ENCODE peak calls at places on chromosomes 5 and 9, in four cellular contexts. E is tibial nerve, Z is ecto neural progenitor cell, P is HTR-8/SVneo. X is an unnamed sample.

GRCh38 chr9:5552301-5552700 is 42.0 kb downstream of the PDCD1LG2 start:
- DNase-seq in P (no peak), E (no peak), Z (no peak), X (no peak)

GRCh38 chr5:29902859-29903258 is 1290.6 kb upstream of the CDH6 start:
- DNase-seq in Z (no peak), E (no peak), P (no peak), X (no peak)

GRCh38 chr9:119998614-119999013 is 581.4 kb downstream of the CDK5RAP2 start:
- DNase-seq in E (no peak), P (no peak), Z (no peak), X (no peak)

GRCh38 chr5:116013207-116013777 is 19.0 kb upstream of the ARL14EPL start:
- DNase-seq in Z (no peak), P (no peak), E (no peak), X (no peak)

GRCh38 chr5:132260714-132261615 is 3.5 kb downstream of the PDLIM4 start:
- DNase-seq in E (peak), Z (peak), P (peak), X (peak)

GRCh38 chr9:134193912-134194535 is 29.7 kb upstream of the RNU6ATAC start:
- DNase-seq in Z (no peak), E (no peak), P (no peak), X (no peak)

GRCh38 chr5:142201471-142201887 is 92.9 kb downstream of the NDFIP1 start:
- DNase-seq in E (no peak), P (peak), Z (no peak), X (no peak)

GRCh38 chr9:68492801-68493200 is 47.9 kb downstream of the TMEM252 start:
- DNase-seq in Z (no peak), P (no peak), E (no peak), X (no peak)

GRCh38 chr5:107516452-107517184 is 154.1 kb downstream of the EFNA5 start:
- DNase-seq in Z (no peak), P (no peak), E (no peak), X (no peak)

GRCh38 chr5:55241756-55242155 is 8.3 kb upstream of the CCNO start:
- DNase-seq in P (no peak), Z (no peak), E (no peak), X (peak)

GRCh38 chr9:128438343-128439109 is 17.3 kb upstream of the ODF2 start:
- DNase-seq in Z (peak), E (peak), P (peak), X (peak)

GRCh38 chr5:54909911-54910870 is 75.2 kb downstream of the ESM1 start:
- DNase-seq in E (no peak), P (no peak), Z (no peak), X (no peak)

GRCh38 chr5:74240783-74241750 is 399.5 kb downstream of the ENC1 start:
- DNase-seq in P (no peak), Z (no peak), E (no peak), X (peak)

GRCh38 chr9:93520523-93520922 is 55.9 kb upstream of the PHF2 start:
- DNase-seq in Z (no peak), P (no peak), E (no peak), X (peak)

GRCh38 chr5:172264814-172265213 is 18.8 kb downstream of the UBTD2 start:
- DNase-seq in Z (no peak), E (no peak), P (no peak), X (no peak)

GRCh38 chr9:26685857-26686256 is 206.7 kb downstream of the CAAP1 start:
- DNase-seq in Z (no peak), P (no peak), E (no peak), X (no peak)

GRCh38 chr5:1010641-1011046 is 2.0 kb downstream of the NKD2 start:
- DNase-seq in Z (no peak), E (no peak), P (no peak), X (no peak)

GRCh38 chr5:34576849-34577248 is 79.3 kb upstream of the RAI14 start:
- DNase-seq in Z (no peak), E (no peak), P (no peak), X (no peak)

GRCh38 chr9:13718539-13718938 is 439.0 kb upstream of the MPDZ start:
- DNase-seq in E (no peak), P (no peak), Z (no peak), X (no peak)

GRCh38 chr9:21994526-21994995 is at the start of gene CDKN2B-AS1:
- DNase-seq in Z (peak), P (peak), E (no peak), X (peak)

GRCh38 chr9:127637322-127637847 is 25.3 kb downstream of the STXBP1 start:
- DNase-seq in E (peak), Z (no peak), P (peak), X (peak)

GRCh38 chr5:60763061-60763460 is 63.1 kb upstream of the DEPDC1B start:
- DNase-seq in Z (no peak), E (no peak), P (no peak), X (no peak)

GRCh38 chr9:22976454-22976853 is 529.8 kb downstream of the DMRTA1 start:
- DNase-seq in P (no peak), Z (no peak), E (no peak), X (no peak)

GRCh38 chr5:141883184-141883947 is 5.2 kb upstream of the PCDH1 start:
- DNase-seq in E (no peak), Z (peak), P (peak), X (no peak)

GRCh38 chr9:133058550-133059320 is 3.0 kb upstream of the CEL start:
- DNase-seq in E (no peak), P (no peak), Z (no peak), X (no peak)

GRCh38 chr5:159262859-159263568 is at the start of gene UBLCP1:
- DNase-seq in Z (peak), P (peak), E (peak), X (peak)

GRCh38 chr5:31639488-31640011 is 619 bp downstream of the PDZD2 start:
- DNase-seq in E (no peak), P (no peak), Z (no peak), X (no peak)

GRCh38 chr9:120365386-120365785 is 214.6 kb downstream of the CDK5RAP2 start:
- DNase-seq in Z (no peak), E (no peak), P (no peak), X (no peak)

GRCh38 chr9:35869621-35870216 is 482 bp downstream of the OR13J1 start:
- DNase-seq in Z (no peak), P (no peak), E (no peak), X (no peak)

GRCh38 chr9:81058776-81059175 is 630.6 kb downstream of the TLE1 start:
- DNase-seq in E (no peak), P (no peak), Z (no peak), X (no peak)

GRCh38 chr5:133602829-133603380 is 9.4 kb downstream of the FSTL4 start:
- DNase-seq in P (no peak), Z (no peak), E (no peak), X (no peak)

GRCh38 chr9:131394464-131395026 is 659 bp downstream of the PRRC2B start:
- DNase-seq in E (peak), Z (peak), P (no peak), X (peak)

GRCh38 chr9:129569506-129570449 is 51.1 kb downstream of the C9orf50 start:
- DNase-seq in P (no peak), E (no peak), Z (no peak), X (peak)

GRCh38 chr5:73496984-73497457 is 1.2 kb upstream of the BTF3 start:
- DNase-seq in Z (no peak), E (no peak), P (peak), X (peak)

X was measured in HT-29.